ENCODE peak calls at places on chromosomes 7 and 10, in eight cellular contexts. V, Z, X, M, R, Q, N and F are unnamed samples.

GRCh38 chr7:152462995-152463713 is 27.4 kb upstream of the KMT2C start:
- DNase-seq in V (peak; percentile 72), Z (peak; percentile 43), X (no peak), M (no peak), R (peak; percentile 19), Q (peak; percentile 71), N (peak; percentile 38), F (no peak)

GRCh38 chr7:101162551-101163280 is 2.7 kb downstream of the VGF start:
- DNase-seq in V (peak; percentile 34), Z (peak; percentile 48), X (no peak), M (peak; percentile 57), R (no peak), Q (no peak), N (no peak), F (no peak)

GRCh38 chr10:36608251-36608650 is 517.1 kb upstream of the ANKRD30A start:
- DNase-seq in V (peak; percentile 73), Z (no peak), X (no peak), M (no peak), R (no peak), Q (peak; percentile 85), N (no peak), F (no peak)

GRCh38 chr10:83012866-83013265 is 1126.4 kb upstream of the GHITM start:
- DNase-seq in V (peak; percentile 21), Z (no peak), X (no peak), M (no peak), R (peak; percentile 11), Q (no peak), N (no peak), F (no peak)

GRCh38 chr7:107579881-107580715 is at the start of gene BCAP29:
- DNase-seq in V (peak; percentile 61), Z (peak; percentile 60), X (peak; percentile 38), M (peak; percentile 81), R (no peak), Q (peak; percentile 43), N (no peak), F (no peak)

GRCh38 chr10:93461124-93461806 is 20.9 kb downstream of the MYOF start:
- DNase-seq in V (peak; percentile 84), Z (no peak), X (no peak), M (no peak), R (no peak), Q (peak; percentile 65), N (no peak), F (no peak)

GRCh38 chr10:79424221-79425073 is 21.0 kb downstream of the ZCCHC24 start:
- DNase-seq in V (peak; percentile 67), Z (no peak), X (no peak), M (no peak), R (no peak), Q (peak; percentile 29), N (no peak), F (no peak)

GRCh38 chr10:62264702-62265436 is 3.8 kb downstream of the RTKN2 start:
- DNase-seq in V (peak; percentile 94), Z (no peak), X (peak; percentile 87), M (no peak), R (peak; percentile 85), Q (peak; percentile 95), N (peak; percentile 73), F (peak; percentile 89)

GRCh38 chr10:36110097-36110496 is 468.0 kb upstream of the FZD8 start:
- DNase-seq in V (no peak), Z (no peak), X (no peak), M (no peak), R (no peak), Q (no peak), N (no peak), F (peak; percentile 7)

GRCh38 chr7:131105294-131105802 is 222.3 kb upstream of the MKLN1 start:
- DNase-seq in V (peak; percentile 12), Z (peak; percentile 41), X (no peak), M (no peak), R (no peak), Q (peak; percentile 52), N (no peak), F (no peak)

GRCh38 chr10:90399782-90400181 is 458.1 kb downstream of the HTR7 start:
- DNase-seq in V (no peak), Z (no peak), X (no peak), M (no peak), R (no peak), Q (no peak), N (no peak), F (no peak)

GRCh38 chr7:30924624-30925023 is 13.0 kb downstream of the AQP1 start:
- DNase-seq in V (no peak), Z (peak; percentile 27), X (no peak), M (peak; percentile 4), R (no peak), Q (no peak), N (no peak), F (no peak)

GRCh38 chr7:496528-497295 is 22.9 kb downstream of the PDGFA start:
- DNase-seq in V (no peak), Z (no peak), X (no peak), M (no peak), R (no peak), Q (no peak), N (no peak), F (no peak)

GRCh38 chr7:44114586-44115310 is 8.6 kb downstream of the POLD2 start:
- DNase-seq in V (no peak), Z (peak; percentile 86), X (no peak), M (no peak), R (no peak), Q (no peak), N (no peak), F (no peak)

GRCh38 chr7:44111759-44112158 is 7.6 kb downstream of the AEBP1 start:
- DNase-seq in V (no peak), Z (no peak), X (no peak), M (no peak), R (no peak), Q (no peak), N (no peak), F (no peak)

GRCh38 chr7:44112231-44112996 is 8.3 kb downstream of the AEBP1 start:
- DNase-seq in V (no peak), Z (no peak), X (no peak), M (no peak), R (no peak), Q (no peak), N (no peak), F (no peak)

GRCh38 chr7:44112997-44113763 is 9.0 kb downstream of the AEBP1 start:
- DNase-seq in V (no peak), Z (no peak), X (no peak), M (no peak), R (no peak), Q (no peak), N (no peak), F (no peak)

DNA sequence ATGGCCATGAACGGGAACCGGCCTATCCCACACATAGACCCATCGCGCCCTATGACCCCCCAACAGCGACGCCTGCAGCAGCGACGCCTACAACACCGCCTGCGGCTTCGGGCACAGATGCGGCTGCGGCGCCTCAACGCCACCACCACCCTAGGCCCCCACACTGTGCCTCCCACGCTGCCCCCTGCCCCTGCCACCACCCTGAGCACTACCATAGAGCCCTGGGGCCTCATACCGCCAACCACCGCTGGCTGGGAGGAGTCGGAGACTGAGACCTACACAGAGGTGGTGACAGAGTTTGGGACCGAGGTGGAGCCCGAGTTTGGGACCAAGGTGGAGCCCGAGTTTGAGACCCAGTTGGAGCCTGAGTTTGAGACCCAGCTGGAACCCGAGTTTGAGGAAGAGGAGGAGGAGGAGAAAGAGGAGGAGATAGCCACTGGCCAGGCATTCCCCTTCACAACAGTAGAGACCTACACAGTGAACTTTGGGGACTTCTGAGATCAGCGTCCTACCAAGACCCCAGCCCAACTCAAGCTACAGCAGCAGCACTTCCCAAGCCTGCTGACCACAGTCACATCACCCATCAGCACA is 9.5 kb downstream of the POLD2 start:
- DNase-seq in V (no peak), Z (no peak), X (no peak), M (no peak), R (no peak), Q (no peak), N (no peak), F (no peak)
- H3K4me3 ChIP-seq in V (no peak overlapping the region), Z (no peak overlapping the region), X (no peak overlapping the region), M (no peak overlapping the region), R (no peak overlapping the region), Q (no peak overlapping the region), N (no peak overlapping the region), F (no peak overlapping the region)

DNA sequence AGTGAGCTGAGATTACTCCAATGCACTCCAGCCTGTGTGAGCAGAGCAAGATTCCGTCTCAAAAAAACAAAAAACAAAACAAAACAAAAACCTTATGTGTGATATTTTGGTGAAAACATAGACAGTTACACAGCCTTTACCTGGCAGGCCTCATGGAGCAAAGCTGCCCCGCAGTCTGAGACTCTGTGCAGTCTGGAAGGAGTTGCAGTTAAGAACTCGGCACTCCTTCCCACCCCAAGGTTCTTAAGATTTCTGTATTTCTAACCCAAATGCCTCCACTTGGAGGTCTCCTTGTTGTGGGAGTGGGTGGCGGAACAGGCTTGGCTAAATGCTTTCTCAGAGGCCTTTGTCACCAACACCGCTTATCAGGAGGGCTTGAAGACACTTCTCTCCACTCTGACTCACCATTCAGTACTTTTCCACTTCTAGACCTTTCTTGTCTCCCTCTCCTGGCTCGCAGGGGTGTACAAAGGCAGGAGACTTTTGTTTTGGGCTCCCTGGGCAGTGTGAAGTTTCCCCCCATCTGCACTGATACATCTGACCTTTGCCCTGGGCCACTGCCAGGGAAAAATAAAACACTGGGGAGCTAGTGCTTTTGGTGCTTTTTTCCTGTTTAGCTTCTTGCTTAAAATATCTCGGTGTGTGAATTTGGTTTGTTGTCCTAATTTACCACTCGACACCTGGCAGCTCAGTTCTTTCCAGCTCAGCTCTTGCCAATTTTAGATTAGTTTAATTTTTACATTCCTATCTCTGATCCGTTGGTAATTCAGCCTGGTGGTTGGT is 51.3 kb upstream of the MAGI2 start:
- DNase-seq in V (no peak), Z (no peak), X (peak; percentile 15), M (no peak), R (no peak), Q (no peak), N (no peak), F (no peak)
- TF ChIP-seq CTCF in V (peak; percentile 4), Z (no peak), X (no peak), M (no peak), R (no peak), Q (no peak), N (no peak), F (no peak)

GRCh38 chr10:58511765-58512469 is 755 bp upstream of the BICC1 start:
- DNase-seq in V (no peak), Z (peak; percentile 31), X (no peak), M (peak; percentile 19), R (no peak), Q (peak; percentile 43), N (no peak), F (no peak)
- H3K4me3 ChIP-seq in V (peak overlapping the region; percentile 52), Z (peak overlapping the region; percentile 63), X (no peak overlapping the region), M (peak overlapping the region; percentile 65), R (peak overlapping the region; percentile 86), Q (peak overlapping the region; percentile 91), N (peak overlapping the region; percentile 70), F (peak overlapping the region; percentile 92)

DNA sequence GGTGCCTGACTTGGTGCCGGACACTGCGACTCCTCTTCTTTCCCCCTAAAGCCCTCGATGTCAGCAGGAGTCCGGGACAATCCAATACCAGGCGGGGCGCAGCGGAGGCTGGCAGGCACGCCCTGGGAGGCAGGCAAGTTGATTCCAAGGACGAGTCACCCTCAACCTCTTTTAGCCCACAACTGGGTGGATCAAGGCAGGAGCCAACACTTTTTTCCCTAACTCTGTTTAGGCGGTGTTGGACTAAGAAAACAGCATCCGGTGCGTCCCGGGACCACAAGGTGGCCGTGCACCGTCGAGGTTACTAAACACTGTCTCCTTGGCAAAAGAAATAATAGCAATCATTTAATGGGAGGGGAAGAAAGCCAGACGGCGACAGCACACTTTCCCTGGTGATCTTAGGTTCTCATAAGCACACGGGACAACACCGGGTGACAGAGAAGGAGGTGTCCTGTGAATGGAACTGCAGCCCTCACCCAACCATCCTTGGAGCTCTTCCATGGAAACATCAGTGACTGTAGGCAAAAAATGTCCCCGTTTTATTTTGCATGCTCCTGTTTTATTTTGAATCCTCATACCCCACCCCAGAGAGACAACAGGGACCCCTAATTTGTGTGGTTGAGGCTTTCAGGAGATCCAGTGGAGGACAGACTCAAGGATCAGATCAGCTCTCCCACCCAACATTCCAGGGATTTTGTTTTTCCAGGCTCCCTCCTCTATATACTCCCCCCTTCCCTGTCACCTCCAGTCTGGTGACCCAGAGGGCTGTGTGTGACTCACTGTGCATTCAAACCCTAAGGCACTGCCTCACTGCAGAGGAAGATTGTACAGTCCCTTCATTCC is 1.3 kb upstream of the CALCR start:
- DNase-seq in V (no peak), Z (no peak), X (no peak), M (no peak), R (no peak), Q (no peak), N (no peak), F (no peak)
- TF ChIP-seq CTCF in V (no peak), Z (no peak), X (no peak), M (no peak), R (no peak), Q (no peak), N (no peak), F (no peak)